ENCODE peak calls at places on chromosomes 11 and 22, in ten cellular contexts. One of them, this sample, is unnamed.

GRCh38 chr22:46031066-46031465 is 54.1 kb upstream of the WNT7B start:
- DNase-seq in NCI-H1105: no peak
- DNase-seq in GM03348: no peak
- DNase-seq in HFFc6: no peak
- DNase-seq in stimulated activated CD8-positive, alpha-beta memory T cell treated with anti-CD3 and anti-CD28 coated beads, Interleukin-7, amount 100 ng/mL, for 24 hours: no peak
- DNase-seq in T47D: no peak
- DNase-seq in activated naive CD8-positive, alpha-beta T cell treated with anti-CD3 and anti-CD28 coated beads, Interleukin-2, amount 50 U/mL, for 24 hours: no peak
- DNase-seq in RWPE2: no peak
- DNase-seq in glutamatergic neuron: no peak
- DNase-seq in SW 1271: no peak
- DNase-seq in this sample: no peak

GRCh38 chr11:36398261-36398953 is 102.3 kb downstream of the PRR5L start:
- DNase-seq in glutamatergic neuron: no peak
- DNase-seq in HFFc6: no peak
- DNase-seq in RWPE2: no peak
- DNase-seq in GM03348: no peak
- DNase-seq in activated naive CD8-positive, alpha-beta T cell treated with anti-CD3 and anti-CD28 coated beads, Interleukin-2, amount 50 U/mL, for 24 hours: no peak
- DNase-seq in stimulated activated CD8-positive, alpha-beta memory T cell treated with anti-CD3 and anti-CD28 coated beads, Interleukin-7, amount 100 ng/mL, for 24 hours: no peak
- DNase-seq in SW 1271: no peak
- DNase-seq in NCI-H1105: no peak
- DNase-seq in T47D: no peak
- DNase-seq in this sample: no peak

GRCh38 chr11:83827940-83828554 is 541.9 kb upstream of the CCDC90B start:
- DNase-seq in SW 1271: no peak
- DNase-seq in RWPE2: no peak
- DNase-seq in NCI-H1105: peak; percentile 10
- DNase-seq in activated naive CD8-positive, alpha-beta T cell treated with anti-CD3 and anti-CD28 coated beads, Interleukin-2, amount 50 U/mL, for 24 hours: no peak
- DNase-seq in glutamatergic neuron: no peak
- DNase-seq in HFFc6: peak; percentile 42
- DNase-seq in GM03348: peak; percentile 50
- DNase-seq in stimulated activated CD8-positive, alpha-beta memory T cell treated with anti-CD3 and anti-CD28 coated beads, Interleukin-7, amount 100 ng/mL, for 24 hours: no peak
- DNase-seq in T47D: peak; percentile 51
- DNase-seq in this sample: no peak

GRCh38 chr22:39994046-39994565 is 648 bp upstream of the FAM83F start:
- DNase-seq in stimulated activated CD8-positive, alpha-beta memory T cell treated with anti-CD3 and anti-CD28 coated beads, Interleukin-7, amount 100 ng/mL, for 24 hours: no peak
- DNase-seq in T47D: no peak
- DNase-seq in SW 1271: no peak
- DNase-seq in RWPE2: no peak
- DNase-seq in GM03348: no peak
- DNase-seq in activated naive CD8-positive, alpha-beta T cell treated with anti-CD3 and anti-CD28 coated beads, Interleukin-2, amount 50 U/mL, for 24 hours: peak; percentile 47
- DNase-seq in NCI-H1105: no peak
- DNase-seq in glutamatergic neuron: no peak
- DNase-seq in HFFc6: no peak
- DNase-seq in this sample: no peak

GRCh38 chr11:122656073-122656630 is 630 bp downstream of the UBASH3B start:
- DNase-seq in T47D: peak; percentile 70
- DNase-seq in HFFc6: peak; percentile 50
- DNase-seq in NCI-H1105: peak; percentile 45
- DNase-seq in glutamatergic neuron: peak; percentile 58
- DNase-seq in stimulated activated CD8-positive, alpha-beta memory T cell treated with anti-CD3 and anti-CD28 coated beads, Interleukin-7, amount 100 ng/mL, for 24 hours: no peak
- DNase-seq in RWPE2: peak; percentile 61
- DNase-seq in SW 1271: no peak
- DNase-seq in activated naive CD8-positive, alpha-beta T cell treated with anti-CD3 and anti-CD28 coated beads, Interleukin-2, amount 50 U/mL, for 24 hours: peak; percentile 59
- DNase-seq in GM03348: peak; percentile 81
- DNase-seq in this sample: peak; percentile 45

GRCh38 chr11:27187848-27188621 is 147.4 kb downstream of the BBOX1 start:
- DNase-seq in RWPE2: no peak
- DNase-seq in stimulated activated CD8-positive, alpha-beta memory T cell treated with anti-CD3 and anti-CD28 coated beads, Interleukin-7, amount 100 ng/mL, for 24 hours: no peak
- DNase-seq in HFFc6: no peak
- DNase-seq in glutamatergic neuron: no peak
- DNase-seq in SW 1271: no peak
- DNase-seq in activated naive CD8-positive, alpha-beta T cell treated with anti-CD3 and anti-CD28 coated beads, Interleukin-2, amount 50 U/mL, for 24 hours: no peak
- DNase-seq in NCI-H1105: no peak
- DNase-seq in T47D: no peak
- DNase-seq in GM03348: no peak
- DNase-seq in this sample: no peak

GRCh38 chr11:102318469-102318868 is 1.2 kb downstream of the BIRC3 start:
- DNase-seq in GM03348: no peak
- DNase-seq in NCI-H1105: no peak
- DNase-seq in SW 1271: peak; percentile 75
- DNase-seq in RWPE2: no peak
- DNase-seq in stimulated activated CD8-positive, alpha-beta memory T cell treated with anti-CD3 and anti-CD28 coated beads, Interleukin-7, amount 100 ng/mL, for 24 hours: no peak
- DNase-seq in HFFc6: no peak
- DNase-seq in T47D: peak; percentile 22
- DNase-seq in activated naive CD8-positive, alpha-beta T cell treated with anti-CD3 and anti-CD28 coated beads, Interleukin-2, amount 50 U/mL, for 24 hours: peak; percentile 56
- DNase-seq in glutamatergic neuron: no peak
- DNase-seq in this sample: no peak

GRCh38 chr22:43957871-43958270 is 2.6 kb downstream of the SAMM50 start:
- DNase-seq in NCI-H1105: no peak
- DNase-seq in GM03348: no peak
- DNase-seq in HFFc6: no peak
- DNase-seq in glutamatergic neuron: no peak
- DNase-seq in activated naive CD8-positive, alpha-beta T cell treated with anti-CD3 and anti-CD28 coated beads, Interleukin-2, amount 50 U/mL, for 24 hours: no peak
- DNase-seq in T47D: no peak
- DNase-seq in RWPE2: no peak
- DNase-seq in stimulated activated CD8-positive, alpha-beta memory T cell treated with anti-CD3 and anti-CD28 coated beads, Interleukin-7, amount 100 ng/mL, for 24 hours: no peak
- DNase-seq in SW 1271: no peak
- DNase-seq in this sample: no peak

GRCh38 chr11:63869171-63869591 is 30.3 kb downstream of the MARK2 start:
- DNase-seq in SW 1271: no peak
- DNase-seq in GM03348: no peak
- DNase-seq in RWPE2: no peak
- DNase-seq in HFFc6: no peak
- DNase-seq in glutamatergic neuron: no peak
- DNase-seq in T47D: peak; percentile 81
- DNase-seq in activated naive CD8-positive, alpha-beta T cell treated with anti-CD3 and anti-CD28 coated beads, Interleukin-2, amount 50 U/mL, for 24 hours: no peak
- DNase-seq in stimulated activated CD8-positive, alpha-beta memory T cell treated with anti-CD3 and anti-CD28 coated beads, Interleukin-7, amount 100 ng/mL, for 24 hours: no peak
- DNase-seq in NCI-H1105: no peak
- DNase-seq in this sample: no peak

GRCh38 chr11:112770487-112770886 is 190.7 kb upstream of the NCAM1 start:
- DNase-seq in RWPE2: no peak
- DNase-seq in NCI-H1105: no peak
- DNase-seq in glutamatergic neuron: no peak
- DNase-seq in T47D: no peak
- DNase-seq in activated naive CD8-positive, alpha-beta T cell treated with anti-CD3 and anti-CD28 coated beads, Interleukin-2, amount 50 U/mL, for 24 hours: no peak
- DNase-seq in SW 1271: no peak
- DNase-seq in stimulated activated CD8-positive, alpha-beta memory T cell treated with anti-CD3 and anti-CD28 coated beads, Interleukin-7, amount 100 ng/mL, for 24 hours: no peak
- DNase-seq in HFFc6: no peak
- DNase-seq in GM03348: no peak
- DNase-seq in this sample: no peak

GRCh38 chr11:14422052-14422813 is 63.2 kb upstream of the RRAS2 start:
- DNase-seq in stimulated activated CD8-positive, alpha-beta memory T cell treated with anti-CD3 and anti-CD28 coated beads, Interleukin-7, amount 100 ng/mL, for 24 hours: no peak
- DNase-seq in HFFc6: peak; percentile 99
- DNase-seq in activated naive CD8-positive, alpha-beta T cell treated with anti-CD3 and anti-CD28 coated beads, Interleukin-2, amount 50 U/mL, for 24 hours: no peak
- DNase-seq in NCI-H1105: peak; percentile 79
- DNase-seq in RWPE2: peak; percentile 96
- DNase-seq in GM03348: peak; percentile 95
- DNase-seq in SW 1271: peak; percentile 87
- DNase-seq in T47D: peak; percentile 26
- DNase-seq in glutamatergic neuron: peak; percentile 89
- DNase-seq in this sample: peak; percentile 99

GRCh38 chr11:35292290-35292689 is 127.1 kb downstream of the SLC1A2 start:
- DNase-seq in activated naive CD8-positive, alpha-beta T cell treated with anti-CD3 and anti-CD28 coated beads, Interleukin-2, amount 50 U/mL, for 24 hours: peak; percentile 24
- DNase-seq in SW 1271: no peak
- DNase-seq in GM03348: no peak
- DNase-seq in stimulated activated CD8-positive, alpha-beta memory T cell treated with anti-CD3 and anti-CD28 coated beads, Interleukin-7, amount 100 ng/mL, for 24 hours: no peak
- DNase-seq in NCI-H1105: peak; percentile 70
- DNase-seq in T47D: no peak
- DNase-seq in glutamatergic neuron: no peak
- DNase-seq in RWPE2: no peak
- DNase-seq in HFFc6: no peak
- DNase-seq in this sample: no peak

GRCh38 chr11:111586305-111586915 is 15.8 kb upstream of the SIK2 start:
- DNase-seq in RWPE2: no peak
- DNase-seq in NCI-H1105: peak; percentile 51
- DNase-seq in glutamatergic neuron: no peak
- DNase-seq in activated naive CD8-positive, alpha-beta T cell treated with anti-CD3 and anti-CD28 coated beads, Interleukin-2, amount 50 U/mL, for 24 hours: peak; percentile 17
- DNase-seq in T47D: peak; percentile 80
- DNase-seq in GM03348: no peak
- DNase-seq in SW 1271: peak; percentile 31
- DNase-seq in HFFc6: peak; percentile 39
- DNase-seq in stimulated activated CD8-positive, alpha-beta memory T cell treated with anti-CD3 and anti-CD28 coated beads, Interleukin-7, amount 100 ng/mL, for 24 hours: no peak
- DNase-seq in this sample: no peak

GRCh38 chr11:65427691-65428577 is 5.3 kb downstream of the NEAT1 start:
- DNase-seq in GM03348: no peak
- DNase-seq in activated naive CD8-positive, alpha-beta T cell treated with anti-CD3 and anti-CD28 coated beads, Interleukin-2, amount 50 U/mL, for 24 hours: peak; percentile 52
- DNase-seq in HFFc6: peak; percentile 80
- DNase-seq in SW 1271: peak; percentile 52
- DNase-seq in glutamatergic neuron: no peak
- DNase-seq in T47D: peak; percentile 85
- DNase-seq in NCI-H1105: no peak
- DNase-seq in RWPE2: peak; percentile 45
- DNase-seq in stimulated activated CD8-positive, alpha-beta memory T cell treated with anti-CD3 and anti-CD28 coated beads, Interleukin-7, amount 100 ng/mL, for 24 hours: no peak
- DNase-seq in this sample: no peak

GRCh38 chr11:19370100-19370861 is 129.5 kb upstream of the E2F8 start:
- DNase-seq in activated naive CD8-positive, alpha-beta T cell treated with anti-CD3 and anti-CD28 coated beads, Interleukin-2, amount 50 U/mL, for 24 hours: no peak
- DNase-seq in stimulated activated CD8-positive, alpha-beta memory T cell treated with anti-CD3 and anti-CD28 coated beads, Interleukin-7, amount 100 ng/mL, for 24 hours: no peak
- DNase-seq in RWPE2: peak; percentile 62
- DNase-seq in glutamatergic neuron: no peak
- DNase-seq in NCI-H1105: no peak
- DNase-seq in SW 1271: no peak
- DNase-seq in HFFc6: no peak
- DNase-seq in GM03348: peak; percentile 75
- DNase-seq in T47D: peak; percentile 86
- DNase-seq in this sample: no peak

GRCh38 chr11:110454609-110455008 is 24.9 kb downstream of the FDX1 start:
- DNase-seq in NCI-H1105: no peak
- DNase-seq in T47D: no peak
- DNase-seq in HFFc6: no peak
- DNase-seq in activated naive CD8-positive, alpha-beta T cell treated with anti-CD3 and anti-CD28 coated beads, Interleukin-2, amount 50 U/mL, for 24 hours: no peak
- DNase-seq in stimulated activated CD8-positive, alpha-beta memory T cell treated with anti-CD3 and anti-CD28 coated beads, Interleukin-7, amount 100 ng/mL, for 24 hours: no peak
- DNase-seq in SW 1271: no peak
- DNase-seq in GM03348: no peak
- DNase-seq in glutamatergic neuron: no peak
- DNase-seq in RWPE2: no peak
- DNase-seq in this sample: no peak

GRCh38 chr11:117076941-117077659 is 21.1 kb downstream of the SIK3 start:
- DNase-seq in HFFc6: no peak
- DNase-seq in stimulated activated CD8-positive, alpha-beta memory T cell treated with anti-CD3 and anti-CD28 coated beads, Interleukin-7, amount 100 ng/mL, for 24 hours: no peak
- DNase-seq in activated naive CD8-positive, alpha-beta T cell treated with anti-CD3 and anti-CD28 coated beads, Interleukin-2, amount 50 U/mL, for 24 hours: no peak
- DNase-seq in RWPE2: no peak
- DNase-seq in GM03348: no peak
- DNase-seq in NCI-H1105: peak; percentile 91
- DNase-seq in glutamatergic neuron: no peak
- DNase-seq in T47D: peak; percentile 75
- DNase-seq in SW 1271: no peak
- DNase-seq in this sample: no peak

GRCh38 chr11:35173011-35173511 is 34.1 kb downstream of the CD44 start:
- DNase-seq in HFFc6: no peak
- DNase-seq in stimulated activated CD8-positive, alpha-beta memory T cell treated with anti-CD3 and anti-CD28 coated beads, Interleukin-7, amount 100 ng/mL, for 24 hours: no peak
- DNase-seq in NCI-H1105: no peak
- DNase-seq in glutamatergic neuron: no peak
- DNase-seq in SW 1271: no peak
- DNase-seq in RWPE2: no peak
- DNase-seq in activated naive CD8-positive, alpha-beta T cell treated with anti-CD3 and anti-CD28 coated beads, Interleukin-2, amount 50 U/mL, for 24 hours: no peak
- DNase-seq in T47D: no peak
- DNase-seq in GM03348: no peak
- DNase-seq in this sample: no peak

GRCh38 chr11:45948341-45948740 is 25.9 kb downstream of the LARGE2 start:
- DNase-seq in activated naive CD8-positive, alpha-beta T cell treated with anti-CD3 and anti-CD28 coated beads, Interleukin-2, amount 50 U/mL, for 24 hours: no peak
- DNase-seq in SW 1271: no peak
- DNase-seq in NCI-H1105: no peak
- DNase-seq in RWPE2: no peak
- DNase-seq in HFFc6: no peak
- DNase-seq in T47D: no peak
- DNase-seq in glutamatergic neuron: no peak
- DNase-seq in stimulated activated CD8-positive, alpha-beta memory T cell treated with anti-CD3 and anti-CD28 coated beads, Interleukin-7, amount 100 ng/mL, for 24 hours: no peak
- DNase-seq in GM03348: no peak
- DNase-seq in this sample: no peak